ENCODE peak calls at places on chromosomes 1 and 21, in ten cellular contexts. U is DND-41, F is lower lobe of right lung, E is heart left ventricle, X is Calu3, V is BJ, S is GM06990, Q is foreskin fibroblast, C is cardiac fibroblast, D is progenitor cell of endocrine pancreas. Y is an unnamed sample.

GRCh38 chr1:212858461-212859265 is 588 bp downstream of the FLVCR1 start:
- DNase-seq in U (no peak), F (peak; percentile 59), E (peak; percentile 28), X (peak; percentile 35), V (no peak), S (peak; percentile 63), Q (peak; percentile 57), C (peak; percentile 39), D (peak; percentile 30), Y (no peak)

GRCh38 chr21:33959680-33960079 is 44.1 kb upstream of the ATP5PO start:
- DNase-seq in U (no peak), F (no peak), E (no peak), X (no peak), V (no peak), S (no peak), Q (no peak), C (no peak), D (no peak), Y (no peak)

GRCh38 chr1:14498839-14499238 is 99.6 kb upstream of the KAZN start:
- DNase-seq in U (no peak), F (no peak), E (no peak), X (no peak), V (no peak), S (no peak), Q (no peak), C (no peak), D (no peak), Y (no peak)

GRCh38 chr1:201013031-201013485 is 10.5 kb downstream of the KIF21B start:
- DNase-seq in U (no peak), F (peak; percentile 72), E (no peak), X (no peak), V (no peak), S (no peak), Q (no peak), C (no peak), D (no peak), Y (no peak)

GRCh38 chr1:101261629-101262028 is 24.8 kb downstream of the S1PR1 start:
- DNase-seq in U (no peak), F (no peak), E (no peak), X (no peak), V (no peak), S (no peak), Q (no peak), C (peak; percentile 36), D (no peak), Y (no peak)

GRCh38 chr1:40926441-40926840 is 53.1 kb upstream of the CTPS1 start:
- DNase-seq in U (no peak), F (no peak), E (no peak), X (no peak), V (no peak), S (no peak), Q (no peak), C (no peak), D (no peak), Y (no peak)

GRCh38 chr1:202255343-202255742 is 61.7 kb downstream of the LGR6 start:
- DNase-seq in U (no peak), F (no peak), E (no peak), X (no peak), V (no peak), S (no peak), Q (peak; percentile 30), C (no peak), D (no peak), Y (no peak)

GRCh38 chr1:44060830-44061267 is 29.6 kb upstream of the SLC6A9 start:
- DNase-seq in U (no peak), F (no peak), E (no peak), X (no peak), V (no peak), S (no peak), Q (no peak), C (no peak), D (no peak), Y (no peak)

GRCh38 chr1:28509705-28510349 is 4.0 kb downstream of the RCC1 start:
- DNase-seq in U (peak; percentile 35), F (no peak), E (no peak), X (no peak), V (no peak), S (no peak), Q (peak; percentile 41), C (peak; percentile 57), D (no peak), Y (no peak)

GRCh38 chr1:43547538-43548072 is 16.9 kb downstream of the PTPRF start:
- DNase-seq in U (no peak), F (no peak), E (no peak), X (no peak), V (no peak), S (no peak), Q (no peak), C (no peak), D (no peak), Y (no peak)

GRCh38 chr1:167627865-167628641 is 2.0 kb upstream of the RCSD1 start:
- DNase-seq in U (peak; percentile 94), F (no peak), E (peak; percentile 45), X (no peak), V (no peak), S (peak; percentile 79), Q (no peak), C (no peak), D (no peak), Y (no peak)

GRCh38 chr1:93749894-93750301 is 68.3 kb upstream of the BCAR3 start:
- DNase-seq in U (peak; percentile 79), F (no peak), E (no peak), X (peak; percentile 43), V (no peak), S (peak; percentile 48), Q (peak; percentile 24), C (peak; percentile 13), D (no peak), Y (no peak)
- TF ChIP-seq CTCF in U (peak; percentile 69), F (peak; percentile 44), E (no peak), X (no peak), V (no peak), S (peak; percentile 49), Q (no peak), C (peak; percentile 22), D (peak; percentile 22), Y (no peak)

GRCh38 chr1:156914440-156914856 is 6.0 kb upstream of the LRRC71 start:
- DNase-seq in U (no peak), F (peak; percentile 39), E (no peak), X (no peak), V (no peak), S (no peak), Q (peak; percentile 57), C (peak; percentile 40), D (no peak), Y (no peak)
- TF ChIP-seq CTCF in U (no peak), F (no peak), E (no peak), X (no peak), V (no peak), S (no peak), Q (no peak), C (no peak), D (no peak), Y (no peak)

GRCh38 chr1:171985639-171986038 is 144.3 kb downstream of the DNM3 start:
- DNase-seq in U (no peak), F (no peak), E (no peak), X (peak; percentile 49), V (no peak), S (no peak), Q (peak; percentile 32), C (no peak), D (no peak), Y (no peak)
- TF ChIP-seq CTCF in U (peak; percentile 28), F (peak; percentile 8), E (no peak), X (peak; percentile 18), V (peak; percentile 41), S (peak; percentile 31), Q (peak; percentile 27), C (peak; percentile 33), D (peak; percentile 34), Y (no peak)

GRCh38 chr1:204493145-204493881 is 1.3 kb downstream of the PIK3C2B start:
- DNase-seq in U (peak; percentile 73), F (peak; percentile 81), E (peak; percentile 72), X (peak; percentile 73), V (no peak), S (no peak), Q (peak; percentile 47), C (peak; percentile 37), D (no peak), Y (no peak)

GRCh38 chr1:204491653-204492052 is 3.0 kb downstream of the PIK3C2B start:
- DNase-seq in U (no peak), F (no peak), E (no peak), X (no peak), V (no peak), S (no peak), Q (no peak), C (no peak), D (no peak), Y (no peak)

GRCh38 chr1:204495078-204495753 is 611 bp upstream of the PIK3C2B start:
- DNase-seq in U (no peak), F (no peak), E (no peak), X (no peak), V (no peak), S (no peak), Q (peak; percentile 20), C (no peak), D (no peak), Y (no peak)

GRCh38 chr1:204493882-204494280 is 724 bp downstream of the PIK3C2B start:
- DNase-seq in U (peak; percentile 82), F (peak; percentile 88), E (peak; percentile 61), X (peak; percentile 89), V (no peak), S (no peak), Q (peak; percentile 50), C (peak; percentile 12), D (peak; percentile 68), Y (peak; percentile 45)

DNA sequence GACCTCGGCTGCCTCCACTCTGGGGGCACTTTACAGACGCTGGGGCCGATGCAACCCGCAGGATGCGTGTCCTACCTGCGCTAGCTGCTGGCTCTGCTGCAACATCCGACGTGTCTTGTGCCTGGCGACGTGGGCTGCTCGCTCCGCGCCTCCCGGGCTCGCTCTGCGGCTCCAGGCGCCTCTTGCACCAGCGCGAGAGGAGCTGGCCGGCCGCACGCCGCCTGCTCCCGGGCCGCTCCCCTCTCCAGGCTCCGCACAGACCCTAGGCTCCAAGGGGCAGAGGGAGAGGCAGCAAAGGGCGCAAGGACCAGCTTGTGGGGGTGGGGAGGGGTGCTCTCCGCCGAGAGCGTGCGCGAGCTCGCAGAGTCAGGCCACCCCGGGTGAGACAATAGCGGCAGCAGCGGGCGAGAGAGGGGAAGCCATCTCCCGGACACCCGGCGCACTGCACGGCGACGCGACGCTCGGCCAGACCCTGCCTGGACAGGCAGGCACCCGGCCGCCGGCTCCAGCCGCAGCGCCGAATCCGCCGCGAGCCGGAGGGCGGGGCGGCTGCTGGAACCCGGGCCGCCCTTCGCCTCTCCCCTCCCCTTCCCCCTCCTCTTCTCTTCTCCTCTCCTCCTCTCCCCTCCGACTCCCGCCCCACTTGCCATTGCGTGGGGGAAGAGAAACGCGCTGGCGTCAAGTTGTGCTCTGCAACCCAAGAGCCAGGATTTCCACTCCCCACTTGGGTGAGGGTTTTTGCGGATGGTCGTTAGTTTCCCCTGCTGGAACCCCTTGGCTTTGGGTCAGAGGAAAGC is at the start of gene PIK3C2B:
- DNase-seq in U (peak; percentile 76), F (peak; percentile 90), E (peak; percentile 87), X (peak; percentile 92), V (no peak), S (peak; percentile 92), Q (peak; percentile 91), C (peak; percentile 59), D (peak; percentile 77), Y (peak; percentile 86)
- TF ChIP-seq CTCF in U (peak; percentile 42), F (peak; percentile 62), E (peak; percentile 72), X (peak; percentile 68), V (peak; percentile 53), S (peak; percentile 54), Q (peak; percentile 25), C (peak; percentile 47), D (peak; percentile 58), Y (peak; percentile 42)

Y was measured in nephron progenitor cell.